ENCODE peak calls at places on chromosomes 11 and 22, in five cellular contexts. B, E, N, A and G are unnamed samples.

GRCh38 chr22:46290843-46291785 is 5.6 kb upstream of the GTSE1 start:
- DNase-seq in B (no peak), E (no peak), N (peak), A (no peak), G (no peak)

GRCh38 chr11:27699926-27700350 is 317 bp downstream of the BDNF start:
- DNase-seq in B (peak), E (no peak), N (no peak), A (no peak), G (no peak)

GRCh38 chr11:12512826-12513395 is 135.5 kb downstream of the PARVA start:
- DNase-seq in B (no peak), E (no peak), N (no peak), A (no peak), G (no peak)

GRCh38 chr22:24541681-24542515 is 13.0 kb downstream of the GUCD1 start:
- DNase-seq in B (no peak), E (no peak), N (no peak), A (no peak), G (no peak)

GRCh38 chr11:285021-285893 is 3.7 kb upstream of the PGGHG start:
- DNase-seq in B (no peak), E (no peak), N (peak), A (no peak), G (no peak)

GRCh38 chr11:44538375-44539054 is 26.9 kb upstream of the CD82 start:
- DNase-seq in B (peak), E (peak), N (peak), A (peak), G (peak)

GRCh38 chr22:48182896-48183805 is 1420.7 kb downstream of the TBC1D22A start:
- DNase-seq in B (peak), E (no peak), N (no peak), A (no peak), G (no peak)

GRCh38 chr22:24088796-24089195 is 77.7 kb downstream of the CABIN1 start:
- DNase-seq in B (no peak), E (no peak), N (no peak), A (peak), G (no peak)

GRCh38 chr22:47781024-47781423 is 1018.6 kb downstream of the TBC1D22A start:
- DNase-seq in B (no peak), E (no peak), N (no peak), A (no peak), G (no peak)

GRCh38 chr22:37627545-37627944 is 11.9 kb upstream of the SH3BP1 start:
- DNase-seq in B (no peak), E (no peak), N (no peak), A (no peak), G (no peak)

GRCh38 chr11:78161937-78162336 is 22.5 kb upstream of the ALG8 start:
- DNase-seq in B (no peak), E (peak), N (no peak), A (peak), G (no peak)

GRCh38 chr22:24571266-24571665 is 15.5 kb downstream of the SNRPD3 start:
- DNase-seq in B (no peak), E (no peak), N (no peak), A (no peak), G (no peak)

GRCh38 chr11:104934594-104934993 is 33.8 kb downstream of the CASP4 start:
- DNase-seq in B (no peak), E (no peak), N (no peak), A (no peak), G (no peak)

GRCh38 chr11:45847908-45848316 is 637 bp downstream of the CRY2 start:
- DNase-seq in B (peak), E (peak), N (no peak), A (peak), G (peak)

GRCh38 chr11:59216654-59217640 is 4.2 kb upstream of the MPEG1 start:
- DNase-seq in B (peak), E (peak), N (no peak), A (peak), G (no peak)

GRCh38 chr22:23072035-23072910 is 2.0 kb downstream of the GNAZ start:
- DNase-seq in B (peak), E (no peak), N (peak), A (peak), G (no peak)

GRCh38 chr11:993141-993540 is 43.4 kb downstream of the MUC6 start:
- DNase-seq in B (no peak), E (no peak), N (no peak), A (no peak), G (peak)

DNA sequence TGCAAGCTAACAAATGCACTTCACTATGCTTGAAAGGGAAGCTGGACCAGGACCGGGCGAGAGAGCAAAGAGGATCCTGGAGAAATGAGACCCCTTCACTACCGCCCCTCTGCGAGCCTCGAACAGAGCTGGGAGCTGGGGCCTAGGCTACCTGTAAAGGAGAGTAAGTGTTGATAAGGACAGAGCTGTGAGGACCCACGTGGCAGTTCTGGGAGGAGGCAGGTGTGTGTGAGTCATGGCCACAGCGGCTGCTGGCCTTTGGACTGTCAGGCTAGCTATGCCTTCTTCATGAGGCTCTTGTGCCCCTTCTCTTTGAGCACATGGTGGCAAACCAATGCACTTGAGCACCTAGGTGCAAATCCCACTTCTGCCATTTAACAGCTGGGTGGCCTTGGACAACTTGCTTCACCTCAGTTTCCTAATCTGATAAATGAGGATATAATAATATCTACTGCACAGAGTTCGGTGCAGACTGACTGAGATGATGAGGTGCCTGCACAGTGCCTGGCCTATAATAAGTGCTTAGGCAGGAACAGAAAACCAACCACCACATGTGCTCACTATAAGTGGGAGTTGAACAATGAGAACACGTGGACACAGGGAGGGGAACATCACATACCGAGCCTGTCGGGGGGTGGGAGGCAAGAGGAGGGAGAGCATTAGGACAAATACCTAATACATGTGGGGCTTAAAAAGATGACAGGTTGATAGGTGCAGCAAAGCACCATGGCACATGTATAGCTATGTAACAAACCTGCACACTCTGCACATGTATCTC is 35.3 kb upstream of the KCNJ11 start:
- DNase-seq in B (no peak), E (no peak), N (peak), A (no peak), G (no peak)
- H3K4me3 ChIP-seq in B (no peak), E (no peak), N (no peak), A (no peak), G (no peak)

DNA sequence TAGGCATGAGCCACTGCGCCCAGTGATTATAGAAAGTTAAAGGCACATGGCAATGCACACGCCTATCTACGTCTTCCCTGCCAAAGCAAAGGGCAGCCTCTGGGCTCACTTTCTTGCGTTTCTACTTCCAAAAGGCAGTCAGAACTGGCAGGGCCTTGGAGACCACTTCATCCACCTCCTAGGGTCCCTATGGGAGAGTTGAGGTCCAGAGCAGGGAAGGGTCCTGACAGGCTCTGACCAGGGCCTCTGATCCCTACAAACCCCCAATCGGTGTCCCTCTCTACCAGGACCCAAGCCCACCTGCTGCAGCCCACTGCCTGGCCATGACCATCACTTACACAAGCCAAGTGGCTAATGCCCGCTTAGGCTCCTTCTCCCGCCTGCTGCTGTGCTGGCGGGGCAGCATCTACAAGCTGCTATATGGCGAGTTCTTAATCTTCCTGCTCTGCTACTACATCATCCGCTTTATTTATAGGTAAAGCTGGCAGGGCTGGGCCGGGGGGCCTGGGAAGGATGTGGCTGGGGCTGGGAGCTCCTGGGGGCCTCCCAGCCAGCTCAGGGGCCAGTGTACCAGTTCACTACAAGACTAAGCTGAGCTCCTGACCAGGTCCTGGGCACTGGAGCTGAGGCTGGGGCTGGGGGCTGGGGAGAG is 1.5 kb downstream of the BEST1 start:
- DNase-seq in B (no peak), E (no peak), N (no peak), A (no peak), G (no peak)
- H3K27ac ChIP-seq in B (no peak), E (no peak), N (no peak), A (no peak), G (no peak)

GRCh38 chr11:2303627-2304155 is 1.9 kb downstream of the TSPAN32 start:
- DNase-seq in B (no peak), E (no peak), N (peak), A (no peak), G (peak)
- H3K4me3 ChIP-seq in B (no peak), E (no peak), N (no peak), A (no peak), G (peak)

GRCh38 chr11:76376746-76377558 is 4.0 kb downstream of the THAP12 start:
- DNase-seq in B (no peak), E (no peak), N (no peak), A (no peak), G (no peak)

GRCh38 chr11:76368497-76368896 is 12.4 kb downstream of the THAP12 start:
- DNase-seq in B (no peak), E (no peak), N (no peak), A (no peak), G (no peak)

GRCh38 chr11:76369406-76369805 is 11.5 kb downstream of the THAP12 start:
- DNase-seq in B (no peak), E (no peak), N (no peak), A (no peak), G (no peak)

GRCh38 chr11:76371170-76371569 is 9.8 kb downstream of the THAP12 start:
- DNase-seq in B (peak), E (peak), N (no peak), A (peak), G (no peak)
- H3K27ac ChIP-seq in B (no peak), E (no peak), N (no peak), A (no peak), G (no peak)

GRCh38 chr11:86014221-86014620 is 54.7 kb downstream of the PICALM start:
- DNase-seq in B (no peak), E (no peak), N (no peak), A (no peak), G (no peak)
- H3K4me3 ChIP-seq in B (no peak), E (no peak), N (no peak), A (no peak), G (no peak)

DNA sequence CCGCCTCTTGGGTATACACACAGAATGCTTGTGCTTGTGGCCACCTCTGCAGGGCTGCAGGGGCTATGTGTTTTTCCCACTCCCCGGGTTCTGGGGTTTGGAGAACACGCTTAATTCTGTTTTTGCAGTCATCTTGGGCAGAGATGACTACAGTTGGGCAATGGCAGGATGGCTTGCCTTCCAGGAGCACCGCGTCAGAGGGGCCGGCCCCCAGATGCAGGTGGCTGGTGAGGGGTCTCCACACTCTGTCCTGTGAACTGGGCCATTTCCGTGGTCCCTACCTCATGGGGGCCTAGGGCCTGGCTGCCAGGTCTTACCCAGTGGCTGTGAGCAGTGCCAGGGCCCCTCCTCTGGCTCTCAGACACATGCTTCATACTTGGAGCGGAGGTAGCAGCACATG is 68.3 kb downstream of the CTTN start:
- DNase-seq in B (no peak), E (no peak), N (peak), A (no peak), G (no peak)
- H3K27ac ChIP-seq in B (no peak), E (no peak), N (no peak), A (no peak), G (no peak)

DNA sequence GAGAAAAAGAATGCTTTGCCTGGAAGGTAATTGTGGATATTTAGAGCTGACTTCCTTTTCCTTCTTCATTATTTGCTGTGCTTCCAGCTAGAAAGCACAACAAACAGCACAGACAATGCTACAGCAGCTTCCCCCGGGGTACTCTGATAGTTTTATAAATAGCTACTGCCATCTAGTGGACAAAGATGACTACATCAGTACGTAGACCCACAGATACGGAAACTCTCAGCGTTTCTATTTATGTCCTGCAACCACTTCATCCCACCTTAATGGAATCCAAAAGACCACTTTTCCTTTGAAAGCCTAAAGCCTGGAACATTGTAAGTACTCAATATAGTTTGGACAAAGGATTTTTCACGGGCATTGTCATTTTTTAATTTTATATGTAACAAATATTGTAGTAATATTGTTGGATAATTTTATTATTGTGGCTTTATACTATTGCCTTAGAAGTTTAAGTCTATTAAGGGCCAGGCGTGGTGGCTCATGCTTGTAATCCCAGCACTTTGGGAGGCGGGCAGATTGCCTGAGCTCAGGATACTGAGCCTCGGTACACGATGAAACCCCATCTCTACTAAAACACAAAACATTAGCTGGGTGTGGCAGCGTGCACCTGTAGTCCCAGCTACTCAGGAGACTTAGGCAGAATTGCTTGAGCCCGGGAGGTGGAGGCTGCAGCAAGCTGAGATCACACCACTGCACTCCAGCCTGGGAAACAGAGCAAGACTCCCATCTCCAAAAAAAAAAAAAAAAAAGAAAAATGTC is 7.5 kb downstream of the HSPA8 start:
- DNase-seq in B (peak), E (peak), N (no peak), A (peak), G (no peak)
- H3K4me3 ChIP-seq in B (no peak), E (no peak), N (no peak), A (no peak), G (no peak)

DNA sequence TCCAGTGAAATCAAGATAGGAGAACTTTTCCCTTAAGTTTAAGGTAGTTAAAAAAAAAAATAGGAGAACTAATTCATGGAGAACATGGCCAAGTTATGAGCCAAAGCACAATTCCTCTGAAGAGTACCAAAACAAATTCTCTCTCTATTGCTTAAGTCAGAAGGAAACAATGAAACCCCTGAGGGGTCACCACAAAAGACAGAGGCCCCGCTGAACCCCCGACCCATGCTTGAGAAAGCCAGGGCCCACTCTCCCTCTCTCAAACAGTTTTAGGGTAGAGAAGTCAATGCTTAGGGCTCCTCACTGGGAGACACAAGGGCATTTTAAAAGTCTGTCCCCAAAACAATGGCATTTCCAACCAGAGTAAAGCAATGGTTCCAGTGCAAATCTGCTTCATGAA is 26.9 kb downstream of the PPP2R1B start:
- DNase-seq in B (no peak), E (no peak), N (no peak), A (no peak), G (no peak)
- H3K27ac ChIP-seq in B (no peak), E (no peak), N (no peak), A (no peak), G (no peak)

GRCh38 chr22:30968015-30968923 is at the start of gene MORC2:
- DNase-seq in B (peak), E (peak), N (no peak), A (peak), G (no peak)

GRCh38 chr22:30969532-30970355 is 679 bp downstream of the TUG1 start:
- DNase-seq in B (no peak), E (peak), N (peak), A (peak), G (no peak)

GRCh38 chr22:30970356-30970746 is 1.3 kb downstream of the TUG1 start:
- DNase-seq in B (no peak), E (no peak), N (no peak), A (no peak), G (no peak)

GRCh38 chr22:30968924-30969531 is at the start of gene TUG1:
- DNase-seq in B (peak), E (peak), N (peak), A (peak), G (peak)

DNA sequence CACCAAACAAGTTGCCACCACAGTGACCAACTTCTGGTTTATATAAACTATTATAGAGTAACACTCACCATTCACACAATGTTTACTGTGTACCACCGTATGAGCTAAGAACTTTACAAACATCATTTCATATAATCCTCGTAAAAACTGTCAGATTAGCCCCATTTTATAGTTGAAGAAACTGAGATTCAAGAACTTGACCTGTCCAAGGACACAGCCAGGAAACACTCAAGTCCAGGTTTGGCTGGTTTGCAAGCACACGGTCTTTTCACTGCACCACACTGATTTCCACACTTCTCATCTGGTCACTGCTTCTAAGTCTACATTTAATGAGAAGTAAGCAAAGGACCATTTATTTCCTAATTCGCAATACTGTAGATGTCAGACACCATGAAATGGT is 3.7 kb downstream of the MORC2 start:
- DNase-seq in B (no peak), E (no peak), N (no peak), A (no peak), G (no peak)
- H3K4me3 ChIP-seq in B (no peak), E (no peak), N (no peak), A (no peak), G (no peak)

DNA sequence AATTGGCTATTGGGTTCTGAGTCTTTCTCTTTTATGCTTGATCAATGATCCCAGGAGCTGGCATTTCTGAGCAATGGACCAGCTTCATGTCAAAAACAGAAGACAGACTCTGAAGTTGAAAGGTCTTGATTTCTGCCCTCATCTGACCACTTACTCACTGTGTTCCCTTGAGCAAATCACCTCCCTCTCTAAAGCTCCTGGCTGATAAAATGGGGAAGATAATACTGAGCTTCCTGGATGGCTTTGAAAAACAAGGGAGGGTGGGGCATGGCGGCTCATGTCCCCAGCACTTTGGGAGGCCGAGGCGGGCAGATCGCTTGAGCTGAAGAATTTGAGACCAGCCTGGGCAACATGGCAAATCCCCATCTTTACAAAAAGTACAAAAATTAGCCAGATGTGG is 6.3 kb downstream of the FAM83F start:
- DNase-seq in B (no peak), E (no peak), N (no peak), A (no peak), G (no peak)
- H3K27ac ChIP-seq in B (no peak), E (no peak), N (no peak), A (no peak), G (no peak)